ENCODE peak calls at places on chromosomes 1 and 21, in seven cellular contexts. T is activated T-helper 1 cell treated with Interleukin-2 at 50 U/mL for 16 hours, B is A549, W is midbrain, K is AG09309, A is mesendoderm, Q is left cardiac atrium. O is an unnamed sample.

GRCh38 chr1:63856924-63857323 is 83.1 kb downstream of the ROR1 start:
- DNase-seq in T (no peak), B (no peak), W (no peak), K (no peak), A (no peak), Q (no peak), O (no peak)

GRCh38 chr1:16162163-16162822 is 6.4 kb upstream of the EPHA2 start:
- DNase-seq in T (peak), B (no peak), W (no peak), K (no peak), A (peak), Q (no peak), O (no peak)

GRCh38 chr1:179599623-179600249 is 8.1 kb downstream of the TDRD5 start:
- DNase-seq in T (no peak), B (peak), W (no peak), K (no peak), A (no peak), Q (no peak), O (peak)

GRCh38 chr1:205237526-205238484 is 10.1 kb downstream of the TMCC2 start:
- DNase-seq in T (no peak), B (no peak), W (no peak), K (no peak), A (no peak), Q (no peak), O (no peak)

GRCh38 chr1:225757927-225758460 is 19.6 kb upstream of the SRP9 start:
- DNase-seq in T (no peak), B (no peak), W (no peak), K (no peak), A (no peak), Q (no peak), O (no peak)

GRCh38 chr1:118145736-118146135 is 39.3 kb downstream of the SPAG17 start:
- DNase-seq in T (no peak), B (no peak), W (no peak), K (no peak), A (no peak), Q (no peak), O (no peak)

GRCh38 chr1:16017461-16018303 is at the start of gene HSPB7:
- DNase-seq in T (no peak), B (no peak), W (peak), K (no peak), A (peak), Q (peak), O (peak)

GRCh38 chr1:9659328-9659727 is 7.8 kb downstream of the PIK3CD start:
- DNase-seq in T (no peak), B (no peak), W (no peak), K (peak), A (no peak), Q (peak), O (no peak)

GRCh38 chr1:55053265-55053954 is 14.1 kb downstream of the PCSK9 start:
- DNase-seq in T (no peak), B (no peak), W (no peak), K (no peak), A (no peak), Q (peak), O (peak)

GRCh38 chr1:91791103-91791502 is 94.8 kb downstream of the TGFBR3 start:
- DNase-seq in T (no peak), B (no peak), W (no peak), K (no peak), A (peak), Q (no peak), O (no peak)

GRCh38 chr1:151326619-151327222 is 495 bp downstream of the PI4KB start:
- DNase-seq in T (peak), B (peak), W (peak), K (no peak), A (peak), Q (peak), O (peak)

GRCh38 chr1:156499703-156500577 is 635 bp downstream of the MEF2D start:
- DNase-seq in T (no peak), B (no peak), W (peak), K (no peak), A (peak), Q (peak), O (peak)

GRCh38 chr21:31667639-31668038 is 8.1 kb downstream of the SOD1 start:
- DNase-seq in T (no peak), B (no peak), W (no peak), K (no peak), A (peak), Q (no peak), O (no peak)

GRCh38 chr1:247357781-247358211 is 26.1 kb upstream of the ZNF496 start:
- DNase-seq in T (no peak), B (no peak), W (no peak), K (no peak), A (peak), Q (peak), O (no peak)

GRCh38 chr1:116433283-116434257 is 60.5 kb downstream of the ATP1A1 start:
- DNase-seq in T (no peak), B (no peak), W (peak), K (no peak), A (no peak), Q (peak), O (peak)

GRCh38 chr21:16569679-16570078 is 839.9 kb downstream of the USP25 start:
- DNase-seq in T (no peak), B (no peak), W (no peak), K (no peak), A (no peak), Q (no peak), O (no peak)

GRCh38 chr1:156502749-156503671 is 2.4 kb upstream of the MEF2D start:
- DNase-seq in T (no peak), B (peak), W (peak), K (peak), A (peak), Q (peak), O (peak)

GRCh38 chr1:15863156-15863901 is 15.8 kb downstream of the SPEN start:
- DNase-seq in T (no peak), B (no peak), W (no peak), K (no peak), A (no peak), Q (no peak), O (no peak)

GRCh38 chr1:38138498-38139233 is 92.1 kb upstream of the POU3F1 start:
- DNase-seq in T (no peak), B (peak), W (peak), K (peak), A (peak), Q (peak), O (peak)

GRCh38 chr1:31784356-31785019 is 20.3 kb upstream of the ADGRB2 start:
- DNase-seq in T (no peak), B (no peak), W (no peak), K (no peak), A (no peak), Q (no peak), O (no peak)

GRCh38 chr1:149993764-149994163 is 16.8 kb downstream of the OTUD7B start:
- DNase-seq in T (no peak), B (no peak), W (no peak), K (no peak), A (no peak), Q (no peak), O (no peak)

GRCh38 chr1:16352842-16353535 is 709 bp upstream of the FBXO42 start:
- DNase-seq in T (no peak), B (no peak), W (no peak), K (no peak), A (no peak), Q (no peak), O (peak)

GRCh38 chr1:213371769-213372619 is 321.0 kb downstream of the RPS6KC1 start:
- DNase-seq in T (no peak), B (no peak), W (no peak), K (no peak), A (no peak), Q (no peak), O (no peak)

GRCh38 chr1:2233468-2233867 is 5.3 kb downstream of the SKI start:
- DNase-seq in T (no peak), B (no peak), W (no peak), K (no peak), A (no peak), Q (no peak), O (no peak)

GRCh38 chr21:21085206-21085605 is 87.0 kb downstream of the NCAM2 start:
- DNase-seq in T (no peak), B (no peak), W (peak), K (no peak), A (no peak), Q (no peak), O (no peak)

GRCh38 chr21:44815852-44816628 is 1.8 kb downstream of the SUMO3 start:
- DNase-seq in T (no peak), B (no peak), W (no peak), K (no peak), A (no peak), Q (no peak), O (no peak)

GRCh38 chr1:91803847-91804545 is 82.0 kb downstream of the TGFBR3 start:
- DNase-seq in T (peak), B (no peak), W (no peak), K (no peak), A (no peak), Q (no peak), O (no peak)

GRCh38 chr1:27318596-27318995 is 3.4 kb upstream of the TMEM222 start:
- DNase-seq in T (no peak), B (no peak), W (no peak), K (no peak), A (no peak), Q (no peak), O (no peak)

GRCh38 chr1:51276286-51276685 is 40.2 kb downstream of the RNF11 start:
- DNase-seq in T (no peak), B (no peak), W (no peak), K (no peak), A (no peak), Q (no peak), O (no peak)

GRCh38 chr1:204445860-204446412 is 34.3 kb upstream of the PPP1R15B start:
- DNase-seq in T (peak), B (peak), W (no peak), K (no peak), A (peak), Q (no peak), O (no peak)

O was measured in testis.